ENCODE peak calls at places on chromosomes 5 and 9, in five cellular contexts. I, V, Z, H and M are unnamed samples.

GRCh38 chr9:27768781-27769180 is 195.5 kb upstream of the C9orf72 start:
- DNase-seq in Z (no peak), H (no peak), V (no peak), I (no peak), M (no peak)

GRCh38 chr9:98781588-98782383 is 14.6 kb downstream of the ANKS6 start:
- DNase-seq in Z (no peak), I (no peak), V (no peak), H (no peak), M (no peak)

GRCh38 chr5:6736106-6736505 is 22.9 kb downstream of the TENT4A start:
- DNase-seq in I (peak), V (no peak), H (no peak), Z (no peak), M (no peak)

GRCh38 chr9:137682431-137682991 is 63.7 kb downstream of the EHMT1 start:
- DNase-seq in Z (no peak), H (no peak), I (peak), V (no peak), M (no peak)

GRCh38 chr5:159915913-159916840 is at the start of gene ADRA1B:
- DNase-seq in V (peak), H (peak), I (peak), Z (peak), M (peak)

GRCh38 chr9:113231701-113232100 is 10.4 kb downstream of the SLC31A1 start:
- DNase-seq in H (no peak), V (no peak), I (no peak), Z (no peak), M (no peak)

GRCh38 chr9:17580119-17580518 is 1.3 kb downstream of the SH3GL2 start:
- DNase-seq in H (no peak), I (no peak), V (no peak), Z (no peak), M (no peak)

GRCh38 chr5:45038366-45038987 is 229.7 kb downstream of the MRPS30 start:
- DNase-seq in I (no peak), Z (no peak), H (no peak), V (no peak), M (no peak)

GRCh38 chr9:70205366-70206020 is 53.3 kb upstream of the SMC5 start:
- DNase-seq in H (no peak), V (no peak), I (no peak), Z (no peak), M (no peak)

GRCh38 chr9:85741875-85742629 is at the start of gene AGTPBP1:
- DNase-seq in H (peak), Z (peak), I (peak), V (peak), M (peak)
- TF ChIP-seq POLR2A in H (peak), Z (peak), I (no peak), V (peak), M (no peak)

GRCh38 chr9:35687972-35688557 is 1.7 kb downstream of the TPM2 start:
- DNase-seq in I (no peak), V (no peak), H (no peak), Z (no peak), M (no peak)
- TF ChIP-seq POLR2A in I (no peak), V (no peak), H (no peak), Z (no peak), M (no peak)

GRCh38 chr9:136543830-136544548 is 1.9 kb downstream of the NOTCH1 start:
- DNase-seq in H (no peak), I (peak), V (no peak), Z (no peak), M (no peak)
- TF ChIP-seq POLR2A in H (no peak), I (no peak), V (no peak), Z (no peak), M (no peak)

GRCh38 chr5:142013734-142014495 is 1.1 kb upstream of the GNPDA1 start:
- DNase-seq in H (peak), V (peak), I (no peak), Z (peak), M (peak)

GRCh38 chr5:142012186-142012785 is 541 bp downstream of the GNPDA1 start:
- DNase-seq in H (peak), V (peak), I (peak), Z (peak), M (no peak)

GRCh38 chr5:142014911-142015584 is 2.2 kb upstream of the GNPDA1 start:
- DNase-seq in I (no peak), Z (peak), H (peak), V (no peak), M (peak)

GRCh38 chr5:142011572-142012185 is 1.1 kb downstream of the GNPDA1 start:
- DNase-seq in I (no peak), V (no peak), Z (no peak), H (no peak), M (no peak)

GRCh38 chr5:142012792-142013388 is at the start of gene GNPDA1:
- DNase-seq in V (peak), H (peak), Z (peak), I (peak), M (peak)
- TF ChIP-seq POLR2A in V (peak), H (peak), Z (peak), I (peak), M (peak)

GRCh38 chr5:53963958-53964357 is 346.4 kb downstream of the ARL15 start:
- DNase-seq in V (no peak), Z (no peak), I (no peak), H (no peak), M (no peak)
- TF ChIP-seq POLR2A in V (no peak), Z (no peak), I (no peak), H (no peak), M (no peak)

DNA sequence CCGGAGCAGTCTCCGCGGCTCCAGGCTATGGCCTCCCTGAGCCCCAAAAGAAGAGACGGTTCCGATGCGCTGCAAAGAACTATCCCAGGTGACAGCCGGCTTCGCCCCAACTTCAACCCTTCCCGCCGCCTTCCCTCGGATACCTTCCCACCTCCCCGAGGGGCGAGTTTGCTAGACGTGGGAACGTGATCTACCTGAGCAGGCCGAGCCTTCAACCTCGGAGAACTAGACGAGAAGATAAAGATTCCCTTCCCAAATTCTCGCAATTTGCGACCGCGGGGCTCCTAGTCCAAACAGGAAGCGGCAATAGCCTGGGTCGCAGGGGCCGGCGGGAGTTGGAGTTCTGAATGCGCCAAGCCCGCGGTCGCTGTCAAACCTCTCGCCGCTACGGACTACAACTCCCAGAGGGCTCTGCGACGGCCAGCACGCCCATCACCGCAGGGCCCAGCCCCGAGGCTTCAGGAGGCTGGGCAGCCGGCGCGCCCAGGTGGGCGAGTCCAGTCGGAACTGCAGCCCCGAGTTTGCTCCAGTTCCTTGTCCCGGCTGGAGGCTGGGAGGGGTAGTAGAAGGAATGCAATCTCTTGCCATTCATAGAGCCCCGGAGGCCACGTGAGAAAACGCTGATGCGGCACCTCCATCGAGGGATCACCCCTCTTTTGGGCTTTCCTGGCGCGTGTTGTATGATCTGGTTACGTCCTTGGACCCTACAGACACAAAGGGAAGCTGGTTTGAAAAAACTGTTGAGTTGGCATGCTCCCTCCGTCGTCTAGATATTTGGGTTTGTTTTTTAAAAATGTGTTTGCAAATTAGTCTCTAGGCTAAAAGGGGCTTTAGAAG is at the start of gene SLC38A9:
- DNase-seq in V (peak), H (peak), I (peak), Z (peak), M (peak)
- TF ChIP-seq POLR2A in V (peak), H (no peak), I (no peak), Z (peak), M (peak)